ENCODE peak calls at places on chromosomes 7 and 10, in six cellular contexts. M, G, I, S, P and J are unnamed samples.

GRCh38 chr10:69384320-69384719 is 32.4 kb downstream of the TACR2 start:
- DNase-seq in I (no peak), P (no peak), G (no peak), M (no peak), S (no peak), J (no peak)

GRCh38 chr10:18436902-18437301 is 214.5 kb downstream of the NSUN6 start:
- DNase-seq in S (no peak), I (no peak), P (no peak), G (no peak), M (no peak), J (no peak)

GRCh38 chr7:44955733-44956132 is 23.1 kb downstream of the MYO1G start:
- DNase-seq in P (no peak), S (no peak), I (peak; percentile 38), M (no peak), G (no peak), J (no peak)

GRCh38 chr7:157700237-157701005 is 363.6 kb downstream of the DNAJB6 start:
- DNase-seq in S (no peak), G (no peak), I (no peak), M (no peak), P (no peak), J (peak; percentile 20)

GRCh38 chr10:132417957-132418441 is 21.0 kb downstream of the PWWP2B start:
- DNase-seq in P (no peak), M (no peak), S (no peak), G (no peak), I (no peak), J (no peak)

GRCh38 chr7:119984247-119984646 is 288.7 kb upstream of the KCND2 start:
- DNase-seq in P (no peak), I (no peak), S (no peak), M (no peak), G (no peak), J (no peak)

GRCh38 chr7:49187543-49188268 is 263.4 kb downstream of the CDC14C start:
- DNase-seq in P (no peak), M (no peak), I (no peak), G (no peak), S (no peak), J (no peak)

GRCh38 chr10:84265378-84265777 is 20.5 kb downstream of the RGR start:
- DNase-seq in I (no peak), G (no peak), M (no peak), P (no peak), S (no peak), J (no peak)

GRCh38 chr7:42573904-42574692 is 337.1 kb upstream of the GLI3 start:
- DNase-seq in P (no peak), S (no peak), I (peak; percentile 16), G (peak; percentile 4), M (no peak), J (no peak)

GRCh38 chr10:1737222-1738061 is at the start of gene ADARB2:
- DNase-seq in M (peak; percentile 1), G (no peak), S (no peak), P (no peak), I (peak; percentile 1), J (no peak)

GRCh38 chr10:61588770-61589211 is 73.9 kb upstream of the CABCOCO1 start:
- DNase-seq in G (peak; percentile 38), M (peak; percentile 41), P (no peak), S (no peak), I (no peak), J (no peak)

GRCh38 chr10:34866848-34867247 is 51.8 kb upstream of the PARD3 start:
- DNase-seq in M (no peak), I (no peak), P (no peak), S (no peak), G (no peak), J (no peak)

GRCh38 chr10:23522345-23522744 is 83.5 kb downstream of the OTUD1 start:
- DNase-seq in M (peak; percentile 1), S (no peak), G (no peak), P (no peak), I (peak; percentile 20), J (no peak)
- TF ChIP-seq CTCF in M (no peak), S (no peak), G (no peak), P (no peak), I (no peak), J (no peak)

DNA sequence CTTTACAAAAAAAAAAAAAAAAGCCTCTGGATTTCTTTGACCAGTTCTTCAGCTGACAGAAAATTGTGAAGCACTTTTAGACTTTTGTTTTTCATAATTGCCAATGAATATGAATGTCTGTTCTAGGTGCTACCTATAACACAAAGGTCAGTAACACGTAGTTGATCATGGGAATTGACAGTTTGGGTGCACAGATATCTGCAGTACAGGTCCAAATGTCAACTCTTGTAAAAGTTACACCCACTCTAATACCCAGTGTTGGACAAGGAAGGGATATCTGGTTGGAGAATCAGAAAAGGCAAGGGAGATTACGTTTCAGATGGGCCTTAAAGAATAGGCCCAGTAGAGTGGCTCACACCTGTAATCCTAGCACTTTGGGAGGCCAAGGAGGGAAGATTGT is 1.8 kb downstream of the REEP3 start:
- DNase-seq in S (no peak), I (no peak), P (no peak), G (no peak), M (no peak), J (no peak)
- H3K4me3 ChIP-seq in S (no peak overlapping the region), I (no peak overlapping the region), P (no peak overlapping the region), G (peak overlapping the region; percentile 89), M (no peak overlapping the region), J (peak overlapping the region; percentile 91)

GRCh38 chr7:55120501-55121198 is 101.8 kb downstream of the EGFR start:
- DNase-seq in P (no peak), I (peak; percentile 68), G (peak; percentile 70), M (no peak), S (no peak), J (no peak)

GRCh38 chr7:55118426-55118825 is 99.6 kb downstream of the EGFR start:
- DNase-seq in G (no peak), M (no peak), P (no peak), S (no peak), I (no peak), J (no peak)

GRCh38 chr7:55119571-55119970 is 100.8 kb downstream of the EGFR start:
- DNase-seq in I (no peak), M (no peak), P (no peak), S (no peak), G (no peak), J (no peak)

GRCh38 chr7:55121249-55121648 is 102.4 kb downstream of the EGFR start:
- DNase-seq in P (no peak), M (no peak), I (no peak), S (no peak), G (no peak), J (no peak)

DNA sequence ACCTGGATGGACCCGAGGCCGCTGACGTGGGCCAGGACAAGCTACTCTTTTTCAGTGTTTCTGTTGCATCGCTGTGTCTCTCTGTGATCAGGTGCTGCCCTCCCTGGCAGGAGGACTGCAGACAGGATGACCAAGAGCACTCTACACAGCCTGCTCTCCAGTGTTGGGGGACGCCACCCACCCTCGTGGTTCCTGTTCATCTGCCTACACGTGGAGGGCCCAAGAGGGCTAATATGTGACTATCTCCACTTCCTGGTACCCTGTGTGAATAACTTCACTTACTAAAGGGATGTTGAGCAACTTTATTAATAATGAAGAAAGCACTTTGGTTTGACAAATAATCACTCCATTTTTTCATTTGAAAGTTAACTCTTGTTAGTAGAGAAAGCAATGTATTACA is 101.3 kb downstream of the EGFR start:
- DNase-seq in G (no peak), I (no peak), M (no peak), S (no peak), P (no peak), J (no peak)
- TF ChIP-seq CTCF in G (no peak), I (no peak), M (no peak), S (no peak), P (no peak), J (no peak)

GRCh38 chr7:18538554-18539250 is 43.2 kb downstream of the HDAC9 start:
- DNase-seq in P (no peak), G (no peak), S (no peak), I (no peak), M (no peak), J (no peak)

GRCh38 chr7:18541871-18542212 is 46.3 kb downstream of the HDAC9 start:
- DNase-seq in I (no peak), S (no peak), M (no peak), P (no peak), G (no peak), J (no peak)

GRCh38 chr7:18535811-18536413 is 40.4 kb downstream of the HDAC9 start:
- DNase-seq in G (no peak), M (no peak), P (no peak), I (no peak), S (no peak), J (no peak)

GRCh38 chr7:18546576-18546975 is 51.0 kb downstream of the HDAC9 start:
- DNase-seq in S (no peak), G (no peak), P (no peak), I (no peak), M (no peak), J (no peak)

GRCh38 chr7:18541189-18541870 is 45.8 kb downstream of the HDAC9 start:
- DNase-seq in S (peak; percentile 77), G (peak; percentile 17), M (no peak), P (no peak), I (no peak), J (no peak)
- H3K4me3 ChIP-seq in S (no peak overlapping the region), G (no peak overlapping the region), M (no peak overlapping the region), P (no peak overlapping the region), I (no peak overlapping the region), J (no peak overlapping the region)

GRCh38 chr10:12729885-12730284 is 271.6 kb downstream of the CCDC3 start:
- DNase-seq in S (no peak), I (no peak), P (no peak), M (no peak), G (no peak), J (no peak)
- TF ChIP-seq CTCF in S (peak; percentile 10), I (peak; percentile 55), P (no peak), M (peak; percentile 58), G (no peak), J (no peak)

DNA sequence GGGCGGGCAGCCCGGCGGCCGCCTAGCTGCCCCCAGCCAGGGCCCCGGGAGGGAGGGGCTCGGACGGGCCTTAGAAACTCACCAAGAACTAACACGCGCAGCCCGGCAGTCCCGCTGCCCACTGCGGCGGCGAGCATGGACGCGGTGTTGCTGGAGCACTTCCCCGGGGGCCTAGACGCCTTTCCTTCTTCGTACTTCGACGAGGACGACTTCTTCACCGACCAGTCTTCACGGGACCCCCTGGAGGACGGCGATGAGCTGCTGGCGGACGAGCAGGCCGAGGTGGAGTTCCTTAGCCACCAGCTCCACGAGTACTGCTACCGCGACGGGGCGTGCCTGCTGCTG is 256 bp downstream of the PTF1A start:
- DNase-seq in G (no peak), S (no peak), I (no peak), P (no peak), M (no peak), J (no peak)
- H3K4me3 ChIP-seq in G (no peak overlapping the region), S (no peak overlapping the region), I (no peak overlapping the region), P (no peak overlapping the region), M (no peak overlapping the region), J (no peak overlapping the region)